ENCODE peak calls at places on chromosome 4, in eight cellular contexts. One of them, this sample, is unnamed.

GRCh38 chr4:74262522-74262921 is 45.7 kb upstream of the EPGN start:
- DNase-seq in pancreas: no peak
- DNase-seq in Peyer's patch: no peak
- DNase-seq in lower leg skin: no peak
- DNase-seq in esophagus squamous epithelium: no peak
- DNase-seq in testis: no peak
- DNase-seq in fibroblast of mammary gland: no peak
- DNase-seq in dorsolateral prefrontal cortex: no peak
- DNase-seq in this sample: no peak

GRCh38 chr4:66564901-66565648 is 894.8 kb upstream of the EPHA5 start:
- DNase-seq in pancreas: no peak
- DNase-seq in Peyer's patch: no peak
- DNase-seq in lower leg skin: no peak
- DNase-seq in esophagus squamous epithelium: no peak
- DNase-seq in testis: no peak
- DNase-seq in fibroblast of mammary gland: no peak
- DNase-seq in dorsolateral prefrontal cortex: no peak
- DNase-seq in this sample: no peak

GRCh38 chr4:121943941-121944340 is 7.9 kb downstream of the TRPC3 start:
- DNase-seq in pancreas: no peak
- DNase-seq in Peyer's patch: no peak
- DNase-seq in lower leg skin: no peak
- DNase-seq in esophagus squamous epithelium: no peak
- DNase-seq in testis: no peak
- DNase-seq in fibroblast of mammary gland: no peak
- DNase-seq in dorsolateral prefrontal cortex: no peak
- DNase-seq in this sample: no peak

GRCh38 chr4:5979981-5980380 is 38.2 kb downstream of the C4orf50 start:
- DNase-seq in pancreas: no peak
- DNase-seq in Peyer's patch: no peak
- DNase-seq in lower leg skin: peak; percentile 59
- DNase-seq in esophagus squamous epithelium: no peak
- DNase-seq in testis: no peak
- DNase-seq in fibroblast of mammary gland: peak; percentile 14
- DNase-seq in dorsolateral prefrontal cortex: peak; percentile 17
- DNase-seq in this sample: no peak

GRCh38 chr4:182922551-182923284 is 5.5 kb upstream of the DCTD start:
- DNase-seq in pancreas: no peak
- DNase-seq in Peyer's patch: no peak
- DNase-seq in lower leg skin: no peak
- DNase-seq in esophagus squamous epithelium: no peak
- DNase-seq in testis: no peak
- DNase-seq in fibroblast of mammary gland: no peak
- DNase-seq in dorsolateral prefrontal cortex: peak; percentile 34
- DNase-seq in this sample: no peak

GRCh38 chr4:46956451-46956850 is 36.9 kb downstream of the GABRA4 start:
- DNase-seq in pancreas: no peak
- DNase-seq in Peyer's patch: no peak
- DNase-seq in lower leg skin: no peak
- DNase-seq in esophagus squamous epithelium: no peak
- DNase-seq in testis: no peak
- DNase-seq in fibroblast of mammary gland: no peak
- DNase-seq in dorsolateral prefrontal cortex: peak; percentile 31
- DNase-seq in this sample: no peak

GRCh38 chr4:184417802-184418511 is 56.4 kb downstream of the IRF2 start:
- DNase-seq in pancreas: no peak
- DNase-seq in Peyer's patch: no peak
- DNase-seq in lower leg skin: no peak
- DNase-seq in esophagus squamous epithelium: no peak
- DNase-seq in testis: no peak
- DNase-seq in fibroblast of mammary gland: peak; percentile 94
- DNase-seq in dorsolateral prefrontal cortex: peak; percentile 54
- DNase-seq in this sample: peak; percentile 47

GRCh38 chr4:72194453-72194852 is 162.7 kb downstream of the NPFFR2 start:
- DNase-seq in pancreas: no peak
- DNase-seq in Peyer's patch: no peak
- DNase-seq in lower leg skin: no peak
- DNase-seq in esophagus squamous epithelium: no peak
- DNase-seq in testis: no peak
- DNase-seq in fibroblast of mammary gland: no peak
- DNase-seq in dorsolateral prefrontal cortex: no peak
- DNase-seq in this sample: no peak

GRCh38 chr4:168200685-168201084 is 108.3 kb downstream of the ANXA10 start:
- DNase-seq in pancreas: no peak
- DNase-seq in Peyer's patch: no peak
- DNase-seq in lower leg skin: no peak
- DNase-seq in esophagus squamous epithelium: no peak
- DNase-seq in testis: no peak
- DNase-seq in fibroblast of mammary gland: peak; percentile 17
- DNase-seq in dorsolateral prefrontal cortex: no peak
- DNase-seq in this sample: no peak

GRCh38 chr4:87559090-87559837 is 30.1 kb upstream of the SPARCL1 start:
- DNase-seq in pancreas: no peak
- DNase-seq in Peyer's patch: peak; percentile 28
- DNase-seq in lower leg skin: no peak
- DNase-seq in esophagus squamous epithelium: no peak
- DNase-seq in testis: peak; percentile 25
- DNase-seq in fibroblast of mammary gland: no peak
- DNase-seq in dorsolateral prefrontal cortex: no peak
- DNase-seq in this sample: no peak
- H3K4me3 ChIP-seq in pancreas: no peak overlapping the region
- H3K4me3 ChIP-seq in Peyer's patch: no peak overlapping the region
- H3K4me3 ChIP-seq in lower leg skin: no peak overlapping the region
- H3K4me3 ChIP-seq in esophagus squamous epithelium: no peak overlapping the region
- H3K4me3 ChIP-seq in testis: no peak overlapping the region
- H3K4me3 ChIP-seq in fibroblast of mammary gland: no peak overlapping the region
- H3K4me3 ChIP-seq in dorsolateral prefrontal cortex: no peak overlapping the region
- H3K4me3 ChIP-seq in this sample: no peak overlapping the region

GRCh38 chr4:37976513-37976912 is 16.3 kb downstream of the PTTG2 start:
- DNase-seq in pancreas: no peak
- DNase-seq in Peyer's patch: no peak
- DNase-seq in lower leg skin: no peak
- DNase-seq in esophagus squamous epithelium: no peak
- DNase-seq in testis: no peak
- DNase-seq in fibroblast of mammary gland: no peak
- DNase-seq in dorsolateral prefrontal cortex: no peak
- DNase-seq in this sample: no peak
- H3K4me3 ChIP-seq in pancreas: peak overlapping the region; percentile 69
- H3K4me3 ChIP-seq in Peyer's patch: peak overlapping the region; percentile 89
- H3K4me3 ChIP-seq in lower leg skin: no peak overlapping the region
- H3K4me3 ChIP-seq in esophagus squamous epithelium: peak overlapping the region; percentile 62
- H3K4me3 ChIP-seq in testis: peak overlapping the region; percentile 84
- H3K4me3 ChIP-seq in fibroblast of mammary gland: peak overlapping the region; percentile 52
- H3K4me3 ChIP-seq in dorsolateral prefrontal cortex: peak overlapping the region; percentile 79
- H3K4me3 ChIP-seq in this sample: peak overlapping the region; percentile 55

GRCh38 chr4:99324978-99325377 is 3.8 kb upstream of the ADH1B start:
- DNase-seq in pancreas: no peak
- DNase-seq in Peyer's patch: no peak
- DNase-seq in lower leg skin: peak; percentile 87
- DNase-seq in esophagus squamous epithelium: no peak
- DNase-seq in testis: peak; percentile 73
- DNase-seq in fibroblast of mammary gland: peak; percentile 94
- DNase-seq in dorsolateral prefrontal cortex: no peak
- DNase-seq in this sample: peak; percentile 19

GRCh38 chr4:99324361-99324760 is 3.2 kb upstream of the ADH1B start:
- DNase-seq in pancreas: no peak
- DNase-seq in Peyer's patch: no peak
- DNase-seq in lower leg skin: no peak
- DNase-seq in esophagus squamous epithelium: no peak
- DNase-seq in testis: no peak
- DNase-seq in fibroblast of mammary gland: peak; percentile 41
- DNase-seq in dorsolateral prefrontal cortex: no peak
- DNase-seq in this sample: no peak

GRCh38 chr4:99323761-99324160 is 2.6 kb upstream of the ADH1B start:
- DNase-seq in pancreas: no peak
- DNase-seq in Peyer's patch: no peak
- DNase-seq in lower leg skin: no peak
- DNase-seq in esophagus squamous epithelium: no peak
- DNase-seq in testis: peak; percentile 40
- DNase-seq in fibroblast of mammary gland: peak; percentile 95
- DNase-seq in dorsolateral prefrontal cortex: no peak
- DNase-seq in this sample: no peak

GRCh38 chr4:99317354-99317753 is 3.8 kb downstream of the ADH1B start:
- DNase-seq in pancreas: no peak
- DNase-seq in Peyer's patch: no peak
- DNase-seq in lower leg skin: no peak
- DNase-seq in esophagus squamous epithelium: no peak
- DNase-seq in testis: no peak
- DNase-seq in fibroblast of mammary gland: no peak
- DNase-seq in dorsolateral prefrontal cortex: no peak
- DNase-seq in this sample: no peak

GRCh38 chr4:99321241-99322191 is at the start of gene ADH1B:
- DNase-seq in pancreas: no peak
- DNase-seq in Peyer's patch: no peak
- DNase-seq in lower leg skin: no peak
- DNase-seq in esophagus squamous epithelium: no peak
- DNase-seq in testis: no peak
- DNase-seq in fibroblast of mammary gland: peak; percentile 58
- DNase-seq in dorsolateral prefrontal cortex: no peak
- DNase-seq in this sample: no peak
- H3K4me3 ChIP-seq in pancreas: no peak within 1 kb of the TSS
- H3K4me3 ChIP-seq in Peyer's patch: no peak within 1 kb of the TSS
- H3K4me3 ChIP-seq in lower leg skin: no peak within 1 kb of the TSS
- H3K4me3 ChIP-seq in esophagus squamous epithelium: peak within 1 kb of the TSS; percentile 21
- H3K4me3 ChIP-seq in testis: no peak within 1 kb of the TSS
- H3K4me3 ChIP-seq in fibroblast of mammary gland: peak within 1 kb of the TSS; percentile 34
- H3K4me3 ChIP-seq in dorsolateral prefrontal cortex: no peak within 1 kb of the TSS
- H3K4me3 ChIP-seq in this sample: no peak within 1 kb of the TSS

GRCh38 chr4:107809236-107809635 is 15.5 kb upstream of the SGMS2 start:
- DNase-seq in pancreas: no peak
- DNase-seq in Peyer's patch: no peak
- DNase-seq in lower leg skin: no peak
- DNase-seq in esophagus squamous epithelium: no peak
- DNase-seq in testis: no peak
- DNase-seq in fibroblast of mammary gland: no peak
- DNase-seq in dorsolateral prefrontal cortex: no peak
- DNase-seq in this sample: no peak

GRCh38 chr4:107806196-107806595 is 18.5 kb upstream of the SGMS2 start:
- DNase-seq in pancreas: no peak
- DNase-seq in Peyer's patch: no peak
- DNase-seq in lower leg skin: no peak
- DNase-seq in esophagus squamous epithelium: no peak
- DNase-seq in testis: no peak
- DNase-seq in fibroblast of mammary gland: no peak
- DNase-seq in dorsolateral prefrontal cortex: no peak
- DNase-seq in this sample: no peak

DNA sequence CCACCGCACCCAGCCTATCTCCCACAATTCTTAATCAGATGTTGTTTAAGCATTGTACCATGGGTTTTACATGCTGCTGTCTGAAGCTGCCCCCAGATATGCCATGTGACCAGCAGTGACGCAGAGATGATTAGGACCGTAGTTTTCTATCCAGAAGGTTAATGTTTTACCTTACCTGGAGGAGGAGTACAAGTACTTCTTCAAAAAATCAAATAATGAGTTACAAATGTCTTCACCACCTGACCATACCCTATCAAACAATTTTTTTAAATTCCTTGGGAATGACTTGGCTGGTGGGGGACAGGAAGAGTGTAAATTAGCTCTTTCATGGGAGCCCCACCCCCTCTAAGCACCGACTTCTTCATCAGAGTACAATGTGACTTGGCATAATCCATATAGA is 16.2 kb upstream of the SGMS2 start:
- DNase-seq in pancreas: no peak
- DNase-seq in Peyer's patch: no peak
- DNase-seq in lower leg skin: no peak
- DNase-seq in esophagus squamous epithelium: no peak
- DNase-seq in testis: no peak
- DNase-seq in fibroblast of mammary gland: no peak
- DNase-seq in dorsolateral prefrontal cortex: no peak
- DNase-seq in this sample: no peak
- H3K4me3 ChIP-seq in pancreas: no peak overlapping the region
- H3K4me3 ChIP-seq in Peyer's patch: no peak overlapping the region
- H3K4me3 ChIP-seq in lower leg skin: no peak overlapping the region
- H3K4me3 ChIP-seq in esophagus squamous epithelium: no peak overlapping the region
- H3K4me3 ChIP-seq in testis: no peak overlapping the region
- H3K4me3 ChIP-seq in fibroblast of mammary gland: no peak overlapping the region
- H3K4me3 ChIP-seq in dorsolateral prefrontal cortex: no peak overlapping the region
- H3K4me3 ChIP-seq in this sample: no peak overlapping the region

GRCh38 chr4:84379881-84380618 is 119.0 kb downstream of the NKX6-1 start:
- DNase-seq in pancreas: no peak
- DNase-seq in Peyer's patch: no peak
- DNase-seq in lower leg skin: no peak
- DNase-seq in esophagus squamous epithelium: no peak
- DNase-seq in testis: no peak
- DNase-seq in fibroblast of mammary gland: peak; percentile 90
- DNase-seq in dorsolateral prefrontal cortex: no peak
- DNase-seq in this sample: no peak
- H3K4me3 ChIP-seq in pancreas: no peak overlapping the region
- H3K4me3 ChIP-seq in Peyer's patch: no peak overlapping the region
- H3K4me3 ChIP-seq in lower leg skin: no peak overlapping the region
- H3K4me3 ChIP-seq in esophagus squamous epithelium: no peak overlapping the region
- H3K4me3 ChIP-seq in testis: no peak overlapping the region
- H3K4me3 ChIP-seq in fibroblast of mammary gland: no peak overlapping the region
- H3K4me3 ChIP-seq in dorsolateral prefrontal cortex: no peak overlapping the region
- H3K4me3 ChIP-seq in this sample: no peak overlapping the region

GRCh38 chr4:48489683-48490011 is 405 bp upstream of the ZAR1 start:
- DNase-seq in pancreas: no peak
- DNase-seq in Peyer's patch: no peak
- DNase-seq in lower leg skin: no peak
- DNase-seq in esophagus squamous epithelium: no peak
- DNase-seq in testis: no peak
- DNase-seq in fibroblast of mammary gland: no peak
- DNase-seq in dorsolateral prefrontal cortex: no peak
- DNase-seq in this sample: no peak
- H3K4me3 ChIP-seq in pancreas: no peak overlapping the region
- H3K4me3 ChIP-seq in Peyer's patch: no peak overlapping the region
- H3K4me3 ChIP-seq in lower leg skin: no peak overlapping the region
- H3K4me3 ChIP-seq in esophagus squamous epithelium: peak overlapping the region; percentile 15
- H3K4me3 ChIP-seq in testis: peak overlapping the region; percentile 37
- H3K4me3 ChIP-seq in fibroblast of mammary gland: no peak overlapping the region
- H3K4me3 ChIP-seq in dorsolateral prefrontal cortex: peak overlapping the region; percentile 51
- H3K4me3 ChIP-seq in this sample: no peak overlapping the region

This sample was measured in AG04449.